ENCODE peak calls at places on chromosomes 13 and 19, in nine cellular contexts. One of them, this sample, is unnamed.

GRCh38 chr13:26971990-26972888 is 199.4 kb downstream of the USP12 start:
- DNase-seq in GM19239: peak
- DNase-seq in AG08395: no peak
- DNase-seq in stimulated activated CD8-positive, alpha-beta memory T cell treated with anti-CD3 and anti-CD28 coated beads, Interleukin-7, amount 100 ng/mL, for 1 hour: no peak
- DNase-seq in dermis blood vessel endothelial cell: peak
- DNase-seq in CD8-positive, alpha-beta memory T cell: no peak
- DNase-seq in HT1080: peak
- DNase-seq in H54: no peak
- DNase-seq in anterior cingulate cortex: no peak
- DNase-seq in this sample: peak

GRCh38 chr19:6588508-6589345 is 2.2 kb downstream of the CD70 start:
- DNase-seq in stimulated activated CD8-positive, alpha-beta memory T cell treated with anti-CD3 and anti-CD28 coated beads, Interleukin-7, amount 100 ng/mL, for 1 hour: no peak
- DNase-seq in anterior cingulate cortex: no peak
- DNase-seq in AG08395: no peak
- DNase-seq in GM19239: no peak
- DNase-seq in H54: no peak
- DNase-seq in dermis blood vessel endothelial cell: no peak
- DNase-seq in CD8-positive, alpha-beta memory T cell: no peak
- DNase-seq in HT1080: no peak
- DNase-seq in this sample: peak

GRCh38 chr13:98206946-98207345 is 29.9 kb upstream of the RNF113B start:
- DNase-seq in stimulated activated CD8-positive, alpha-beta memory T cell treated with anti-CD3 and anti-CD28 coated beads, Interleukin-7, amount 100 ng/mL, for 1 hour: no peak
- DNase-seq in CD8-positive, alpha-beta memory T cell: no peak
- DNase-seq in anterior cingulate cortex: no peak
- DNase-seq in GM19239: no peak
- DNase-seq in AG08395: peak
- DNase-seq in HT1080: peak
- DNase-seq in dermis blood vessel endothelial cell: no peak
- DNase-seq in H54: peak
- DNase-seq in this sample: no peak

GRCh38 chr13:29956771-29957170 is 106.4 kb upstream of the UBL3 start:
- DNase-seq in H54: no peak
- DNase-seq in CD8-positive, alpha-beta memory T cell: no peak
- DNase-seq in HT1080: no peak
- DNase-seq in GM19239: no peak
- DNase-seq in anterior cingulate cortex: no peak
- DNase-seq in dermis blood vessel endothelial cell: no peak
- DNase-seq in stimulated activated CD8-positive, alpha-beta memory T cell treated with anti-CD3 and anti-CD28 coated beads, Interleukin-7, amount 100 ng/mL, for 1 hour: no peak
- DNase-seq in AG08395: no peak
- DNase-seq in this sample: no peak

GRCh38 chr13:96090240-96091101 is 564 bp downstream of the HS6ST3 start:
- DNase-seq in stimulated activated CD8-positive, alpha-beta memory T cell treated with anti-CD3 and anti-CD28 coated beads, Interleukin-7, amount 100 ng/mL, for 1 hour: no peak
- DNase-seq in HT1080: no peak
- DNase-seq in dermis blood vessel endothelial cell: peak
- DNase-seq in GM19239: peak
- DNase-seq in CD8-positive, alpha-beta memory T cell: no peak
- DNase-seq in AG08395: peak
- DNase-seq in anterior cingulate cortex: peak
- DNase-seq in H54: no peak
- DNase-seq in this sample: no peak

GRCh38 chr19:1860821-1861598 is 2.4 kb downstream of the KLF16 start:
- DNase-seq in AG08395: no peak
- DNase-seq in H54: no peak
- DNase-seq in GM19239: no peak
- DNase-seq in dermis blood vessel endothelial cell: no peak
- DNase-seq in stimulated activated CD8-positive, alpha-beta memory T cell treated with anti-CD3 and anti-CD28 coated beads, Interleukin-7, amount 100 ng/mL, for 1 hour: no peak
- DNase-seq in CD8-positive, alpha-beta memory T cell: no peak
- DNase-seq in anterior cingulate cortex: no peak
- DNase-seq in HT1080: no peak
- DNase-seq in this sample: no peak

GRCh38 chr13:113034451-113035208 is 65.6 kb downstream of the MCF2L start:
- DNase-seq in AG08395: no peak
- DNase-seq in stimulated activated CD8-positive, alpha-beta memory T cell treated with anti-CD3 and anti-CD28 coated beads, Interleukin-7, amount 100 ng/mL, for 1 hour: no peak
- DNase-seq in HT1080: peak
- DNase-seq in H54: peak
- DNase-seq in dermis blood vessel endothelial cell: peak
- DNase-seq in anterior cingulate cortex: no peak
- DNase-seq in CD8-positive, alpha-beta memory T cell: no peak
- DNase-seq in GM19239: no peak
- DNase-seq in this sample: no peak

GRCh38 chr19:7078007-7078406 is 8.5 kb downstream of the ZNF557 start:
- DNase-seq in AG08395: no peak
- DNase-seq in HT1080: no peak
- DNase-seq in stimulated activated CD8-positive, alpha-beta memory T cell treated with anti-CD3 and anti-CD28 coated beads, Interleukin-7, amount 100 ng/mL, for 1 hour: no peak
- DNase-seq in H54: no peak
- DNase-seq in GM19239: no peak
- DNase-seq in CD8-positive, alpha-beta memory T cell: no peak
- DNase-seq in anterior cingulate cortex: no peak
- DNase-seq in dermis blood vessel endothelial cell: no peak
- DNase-seq in this sample: no peak

GRCh38 chr19:6412111-6412999 is 12.3 kb downstream of the KHSRP start:
- DNase-seq in CD8-positive, alpha-beta memory T cell: peak
- DNase-seq in stimulated activated CD8-positive, alpha-beta memory T cell treated with anti-CD3 and anti-CD28 coated beads, Interleukin-7, amount 100 ng/mL, for 1 hour: no peak
- DNase-seq in GM19239: peak
- DNase-seq in HT1080: no peak
- DNase-seq in anterior cingulate cortex: no peak
- DNase-seq in H54: peak
- DNase-seq in AG08395: no peak
- DNase-seq in dermis blood vessel endothelial cell: peak
- DNase-seq in this sample: no peak

GRCh38 chr13:110980921-110981320 is 66.1 kb upstream of the ANKRD10 start:
- DNase-seq in AG08395: no peak
- DNase-seq in stimulated activated CD8-positive, alpha-beta memory T cell treated with anti-CD3 and anti-CD28 coated beads, Interleukin-7, amount 100 ng/mL, for 1 hour: no peak
- DNase-seq in anterior cingulate cortex: no peak
- DNase-seq in dermis blood vessel endothelial cell: no peak
- DNase-seq in H54: no peak
- DNase-seq in GM19239: no peak
- DNase-seq in HT1080: no peak
- DNase-seq in CD8-positive, alpha-beta memory T cell: no peak
- DNase-seq in this sample: no peak

GRCh38 chr19:10593820-10594637 is 6.9 kb upstream of the AP1M2 start:
- DNase-seq in GM19239: no peak
- DNase-seq in HT1080: no peak
- DNase-seq in H54: no peak
- DNase-seq in anterior cingulate cortex: peak
- DNase-seq in AG08395: peak
- DNase-seq in dermis blood vessel endothelial cell: no peak
- DNase-seq in CD8-positive, alpha-beta memory T cell: no peak
- DNase-seq in stimulated activated CD8-positive, alpha-beta memory T cell treated with anti-CD3 and anti-CD28 coated beads, Interleukin-7, amount 100 ng/mL, for 1 hour: no peak
- DNase-seq in this sample: no peak

GRCh38 chr13:21079761-21080730 is 18.7 kb upstream of the LATS2 start:
- DNase-seq in anterior cingulate cortex: no peak
- DNase-seq in stimulated activated CD8-positive, alpha-beta memory T cell treated with anti-CD3 and anti-CD28 coated beads, Interleukin-7, amount 100 ng/mL, for 1 hour: no peak
- DNase-seq in H54: peak
- DNase-seq in AG08395: peak
- DNase-seq in dermis blood vessel endothelial cell: peak
- DNase-seq in CD8-positive, alpha-beta memory T cell: no peak
- DNase-seq in GM19239: no peak
- DNase-seq in HT1080: peak
- DNase-seq in this sample: no peak

GRCh38 chr13:41520699-41521630 is 63.6 kb downstream of the RGCC start:
- DNase-seq in stimulated activated CD8-positive, alpha-beta memory T cell treated with anti-CD3 and anti-CD28 coated beads, Interleukin-7, amount 100 ng/mL, for 1 hour: no peak
- DNase-seq in AG08395: peak
- DNase-seq in dermis blood vessel endothelial cell: no peak
- DNase-seq in GM19239: no peak
- DNase-seq in H54: no peak
- DNase-seq in HT1080: no peak
- DNase-seq in CD8-positive, alpha-beta memory T cell: no peak
- DNase-seq in anterior cingulate cortex: no peak
- DNase-seq in this sample: no peak

GRCh38 chr19:45638930-45639729 is at the start of gene EML2:
- DNase-seq in AG08395: peak
- DNase-seq in anterior cingulate cortex: no peak
- DNase-seq in CD8-positive, alpha-beta memory T cell: peak
- DNase-seq in dermis blood vessel endothelial cell: peak
- DNase-seq in stimulated activated CD8-positive, alpha-beta memory T cell treated with anti-CD3 and anti-CD28 coated beads, Interleukin-7, amount 100 ng/mL, for 1 hour: no peak
- DNase-seq in H54: no peak
- DNase-seq in GM19239: no peak
- DNase-seq in HT1080: no peak
- DNase-seq in this sample: no peak

GRCh38 chr19:14383898-14384669 is 2.8 kb downstream of the ADGRE5 start:
- DNase-seq in GM19239: no peak
- DNase-seq in stimulated activated CD8-positive, alpha-beta memory T cell treated with anti-CD3 and anti-CD28 coated beads, Interleukin-7, amount 100 ng/mL, for 1 hour: no peak
- DNase-seq in AG08395: peak
- DNase-seq in H54: peak
- DNase-seq in dermis blood vessel endothelial cell: no peak
- DNase-seq in HT1080: peak
- DNase-seq in anterior cingulate cortex: no peak
- DNase-seq in CD8-positive, alpha-beta memory T cell: peak
- DNase-seq in this sample: no peak

GRCh38 chr19:51503428-51503827 is 1.8 kb upstream of the SIGLEC12 start:
- DNase-seq in anterior cingulate cortex: no peak
- DNase-seq in HT1080: no peak
- DNase-seq in dermis blood vessel endothelial cell: no peak
- DNase-seq in H54: no peak
- DNase-seq in CD8-positive, alpha-beta memory T cell: no peak
- DNase-seq in GM19239: no peak
- DNase-seq in stimulated activated CD8-positive, alpha-beta memory T cell treated with anti-CD3 and anti-CD28 coated beads, Interleukin-7, amount 100 ng/mL, for 1 hour: no peak
- DNase-seq in AG08395: no peak
- DNase-seq in this sample: no peak

GRCh38 chr13:38687246-38688229 is 661 bp downstream of the FREM2 start:
- DNase-seq in anterior cingulate cortex: peak
- DNase-seq in GM19239: no peak
- DNase-seq in AG08395: no peak
- DNase-seq in H54: no peak
- DNase-seq in HT1080: no peak
- DNase-seq in CD8-positive, alpha-beta memory T cell: no peak
- DNase-seq in dermis blood vessel endothelial cell: peak
- DNase-seq in stimulated activated CD8-positive, alpha-beta memory T cell treated with anti-CD3 and anti-CD28 coated beads, Interleukin-7, amount 100 ng/mL, for 1 hour: no peak
- DNase-seq in this sample: peak

This sample was measured in posterior vena cava.